ENCODE peak calls at places on chromosome 20, in four cellular contexts. E is EL, M is adipocyte, K is A172. X is an unnamed sample.

GRCh38 chr20:48294196-48294595 is 508.9 kb upstream of the SULF2 start:
- DNase-seq in E (peak; percentile 86), M (no peak), K (peak; percentile 62), X (no peak)

GRCh38 chr20:48584391-48585249 is 243.2 kb downstream of the PREX1 start:
- DNase-seq in E (no peak), M (no peak), K (no peak), X (no peak)

GRCh38 chr20:34334654-34335407 is 28.2 kb upstream of the ITCH start:
- DNase-seq in E (peak; percentile 43), M (peak; percentile 25), K (peak; percentile 27), X (no peak)

GRCh38 chr20:9323622-9324021 is 190.8 kb upstream of the LAMP5 start:
- DNase-seq in E (no peak), M (no peak), K (no peak), X (peak; percentile 31)

GRCh38 chr20:59159091-59159821 is 4.4 kb upstream of the ZNF831 start:
- DNase-seq in E (no peak), M (no peak), K (no peak), X (no peak)

GRCh38 chr20:47453167-47453782 is 48.4 kb upstream of the NCOA3 start:
- DNase-seq in E (peak; percentile 96), M (peak; percentile 52), K (peak; percentile 87), X (peak; percentile 83)

GRCh38 chr20:46130534-46130933 is 12.4 kb downstream of the CD40 start:
- DNase-seq in E (no peak), M (no peak), K (no peak), X (no peak)

GRCh38 chr20:23515250-23515939 is 24.5 kb downstream of the CST8 start:
- DNase-seq in E (peak; percentile 69), M (peak; percentile 88), K (no peak), X (no peak)

GRCh38 chr20:45959956-45960630 is 11.9 kb downstream of the ZNF335 start:
- DNase-seq in E (no peak), M (no peak), K (no peak), X (no peak)

GRCh38 chr20:61340157-61340556 is 88.1 kb downstream of the CDH4 start:
- DNase-seq in E (no peak), M (no peak), K (no peak), X (no peak)

GRCh38 chr20:40670251-40670650 is 18.8 kb downstream of the MAFB start:
- DNase-seq in E (no peak), M (no peak), K (no peak), X (no peak)

GRCh38 chr20:15923030-15923776 is 650.0 kb downstream of the KIF16B start:
- DNase-seq in E (no peak), M (no peak), K (no peak), X (no peak)

GRCh38 chr20:18662279-18662678 is 74.4 kb downstream of the DTD1 start:
- DNase-seq in E (no peak), M (no peak), K (no peak), X (no peak)

GRCh38 chr20:62117362-62117646 is 5.0 kb upstream of the LSM14B start:
- DNase-seq in E (no peak), M (no peak), K (no peak), X (no peak)

GRCh38 chr20:58471161-58471834 is 43.9 kb downstream of the APCDD1L start:
- DNase-seq in E (no peak), M (peak; percentile 90), K (no peak), X (no peak)

GRCh38 chr20:9319687-9320384 is 194.6 kb upstream of the LAMP5 start:
- DNase-seq in E (no peak), M (no peak), K (peak; percentile 4), X (no peak)

GRCh38 chr20:41374568-41374920 is 7.9 kb upstream of the EMILIN3 start:
- DNase-seq in E (no peak), M (no peak), K (no peak), X (no peak)

GRCh38 chr20:61370841-61371303 is 118.8 kb downstream of the CDH4 start:
- DNase-seq in E (no peak), M (no peak), K (no peak), X (no peak)

GRCh38 chr20:63742381-63743024 is 2.9 kb downstream of the SLC2A4RG start:
- DNase-seq in E (no peak), M (no peak), K (no peak), X (no peak)

GRCh38 chr20:59783020-59784010 is 150.1 kb downstream of the SYCP2 start:
- DNase-seq in E (peak; percentile 40), M (peak; percentile 62), K (peak; percentile 26), X (peak; percentile 56)

GRCh38 chr20:61055642-61056041 is 196.4 kb upstream of the CDH4 start:
- DNase-seq in E (no peak), M (no peak), K (no peak), X (no peak)

GRCh38 chr20:50242863-50243609 is 52.4 kb downstream of the CEBPB start:
- DNase-seq in E (no peak), M (no peak), K (peak; percentile 56), X (no peak)

GRCh38 chr20:34473262-34473883 is 42.8 kb upstream of the DYNLRB1 start:
- DNase-seq in E (peak; percentile 30), M (peak; percentile 58), K (peak; percentile 14), X (no peak)

GRCh38 chr20:650954-651353 is 2.0 kb downstream of the SRXN1 start:
- DNase-seq in E (no peak), M (no peak), K (no peak), X (peak; percentile 67)

GRCh38 chr20:44079968-44080560 is 106.9 kb downstream of the JPH2 start:
- DNase-seq in E (peak; percentile 32), M (no peak), K (peak; percentile 42), X (no peak)

GRCh38 chr20:61980647-61981583 is 84.8 kb downstream of the TAF4 start:
- DNase-seq in E (peak; percentile 53), M (peak; percentile 7), K (peak; percentile 17), X (peak; percentile 42)

GRCh38 chr20:48139262-48140041 is 354.2 kb upstream of the SULF2 start:
- DNase-seq in E (peak; percentile 40), M (no peak), K (peak; percentile 91), X (no peak)

GRCh38 chr20:23349338-23350006 is 1.1 kb upstream of the NXT1 start:
- DNase-seq in E (no peak), M (no peak), K (no peak), X (no peak)

GRCh38 chr20:46810442-46811327 is 84.0 kb upstream of the EYA2 start:
- DNase-seq in E (no peak), M (no peak), K (no peak), X (no peak)

GRCh38 chr20:63837475-63837874 is 6.4 kb upstream of the ZBTB46 start:
- DNase-seq in E (no peak), M (no peak), K (no peak), X (no peak)